ENCODE peak calls at places on chromosomes 1 and 21, in ten cellular contexts. M, C, V, S, L, P, U, D, B and G are unnamed samples.
A peak's percentile ranks its signal among the peaks of the same experiment; 100 is the strongest.

GRCh38 chr1:27394925-27395324 is 2.5 kb downstream of the GPR3 start:
- DNase-seq in B (no peak), P (no peak), L (no peak), M (no peak), U (peak; percentile 54), C (no peak), D (no peak), S (no peak), V (peak; percentile 54), G (no peak)

GRCh38 chr1:156848461-156849150 is 10.3 kb downstream of the INSRR start:
- DNase-seq in S (no peak), U (peak; percentile 45), P (peak; percentile 87), V (no peak), D (peak; percentile 49), M (no peak), C (no peak), B (no peak), L (peak; percentile 58), G (no peak)

GRCh38 chr1:218217040-218217439 is 68.1 kb upstream of the RRP15 start:
- DNase-seq in S (no peak), C (no peak), D (no peak), B (peak; percentile 79), L (no peak), V (no peak), U (no peak), P (no peak), M (no peak), G (no peak)

GRCh38 chr1:181043025-181043880 is 9.5 kb downstream of the MR1 start:
- DNase-seq in M (peak; percentile 73), D (no peak), L (no peak), B (no peak), P (no peak), S (peak; percentile 74), V (peak; percentile 43), C (peak; percentile 52), U (peak; percentile 30), G (no peak)

GRCh38 chr1:28735961-28736449 is 735 bp upstream of the YTHDF2 start:
- DNase-seq in S (no peak), B (no peak), D (peak; percentile 23), L (peak; percentile 23), C (no peak), P (no peak), M (no peak), U (no peak), V (no peak), G (no peak)

GRCh38 chr1:51282605-51283004 is 46.5 kb downstream of the RNF11 start:
- DNase-seq in S (no peak), M (no peak), P (no peak), V (no peak), C (no peak), B (no peak), U (no peak), D (no peak), L (no peak), G (no peak)

GRCh38 chr1:223702735-223703667 is 9.3 kb upstream of the CAPN2 start:
- DNase-seq in M (peak; percentile 88), B (no peak), D (peak; percentile 76), U (peak; percentile 96), C (peak; percentile 98), V (peak; percentile 80), L (no peak), S (no peak), P (no peak), G (no peak)

GRCh38 chr1:50103615-50104081 is 5.1 kb upstream of the ELAVL4 start:
- DNase-seq in V (no peak), U (no peak), B (no peak), D (no peak), L (no peak), S (no peak), P (no peak), M (no peak), C (no peak), G (no peak)

GRCh38 chr1:14095001-14095400 is 395.0 kb downstream of the PRDM2 start:
- DNase-seq in B (peak; percentile 71), V (no peak), S (no peak), D (peak; percentile 6), U (peak; percentile 35), L (peak; percentile 64), M (no peak), P (peak; percentile 28), C (peak; percentile 63), G (peak; percentile 28)

GRCh38 chr21:21101911-21102310 is 103.7 kb downstream of the NCAM2 start:
- DNase-seq in U (no peak), L (peak; percentile 57), C (peak; percentile 48), V (peak; percentile 85), S (peak; percentile 3), B (no peak), M (no peak), D (peak; percentile 77), P (peak; percentile 46), G (peak; percentile 27)

GRCh38 chr1:162270016-162270415 is 106.6 kb downstream of the SPATA46 start:
- DNase-seq in C (no peak), L (no peak), U (no peak), D (no peak), M (no peak), B (no peak), S (no peak), P (no peak), V (no peak), G (no peak)

GRCh38 chr1:153563991-153564390 is 1.7 kb downstream of the S100A2 start:
- DNase-seq in D (no peak), U (no peak), L (no peak), M (no peak), V (no peak), S (no peak), P (peak; percentile 27), C (no peak), B (no peak), G (no peak)

GRCh38 chr1:63612564-63612963 is 19.4 kb downstream of the PGM1 start:
- DNase-seq in D (no peak), L (no peak), S (no peak), M (peak; percentile 81), C (no peak), U (peak; percentile 54), V (no peak), B (no peak), P (no peak), G (no peak)

GRCh38 chr1:155479205-155479604 is 83.4 kb downstream of the ASH1L start:
- DNase-seq in M (no peak), B (no peak), V (peak; percentile 72), C (peak; percentile 24), L (no peak), D (peak; percentile 79), U (peak; percentile 72), S (no peak), P (no peak), G (no peak)

GRCh38 chr1:41588334-41588875 is 103.9 kb upstream of the EDN2 start:
- DNase-seq in P (no peak), L (no peak), S (no peak), B (no peak), D (no peak), C (no peak), V (no peak), M (no peak), U (no peak), G (no peak)
- H4K20me1 ChIP-seq in P (no peaks in the 10 kb centered on the region), L (no peaks in the 10 kb centered on the region), S (no peaks in the 10 kb centered on the region), B (no peaks in the 10 kb centered on the region), D (no peaks in the 10 kb centered on the region), C (no peaks in the 10 kb centered on the region), V (no peaks in the 10 kb centered on the region), M (no peaks in the 10 kb centered on the region), U (no peaks in the 10 kb centered on the region), G (peaks cover 96% of the 10 kb centered on the region)

DNA sequence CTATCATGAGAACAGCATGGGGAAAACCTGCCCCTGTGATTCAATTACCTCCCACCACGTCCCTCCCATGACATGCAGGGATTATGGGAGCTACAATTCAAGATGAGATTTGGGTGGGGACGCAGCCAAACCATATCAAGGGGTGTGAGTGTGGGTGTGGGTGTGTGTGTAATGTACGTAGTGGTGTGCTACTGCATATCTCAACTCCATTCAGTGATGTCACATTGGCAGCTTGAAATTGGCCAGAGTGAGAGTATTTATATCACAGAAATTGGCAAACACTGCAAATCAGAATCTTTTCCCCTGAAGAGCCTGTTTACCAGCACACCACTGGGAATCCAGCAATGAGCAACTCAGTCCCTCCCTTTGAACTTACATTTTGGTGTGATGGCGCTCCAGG is 5.5 kb downstream of the ARHGEF10L start:
- DNase-seq in S (no peak), L (no peak), C (no peak), D (peak; percentile 34), P (no peak), M (no peak), V (peak; percentile 37), U (no peak), B (no peak), G (no peak)
- H3K4me2 ChIP-seq in S (no peak overlapping the region), L (no peak overlapping the region), C (peak overlapping the region; percentile 36), D (peak overlapping the region; percentile 92), P (no peak overlapping the region), M (peak overlapping the region; percentile 59), V (peak overlapping the region; percentile 47), U (peak overlapping the region; percentile 60), B (no peak overlapping the region), G (no peak overlapping the region)

GRCh38 chr1:19130476-19130875 is 79.6 kb downstream of the UBR4 start:
- DNase-seq in D (no peak), M (no peak), S (peak; percentile 65), L (no peak), V (no peak), B (no peak), U (no peak), P (no peak), C (no peak), G (no peak)
- H3K27ac ChIP-seq in D (no peak overlapping the region), M (no peak overlapping the region), S (no peak overlapping the region), L (no peak overlapping the region), V (no peak overlapping the region), B (no peak overlapping the region), U (no peak overlapping the region), P (no peak overlapping the region), C (no peak overlapping the region), G (no peak overlapping the region)

GRCh38 chr1:201828820-201829774 is at the start of gene IPO9:
- DNase-seq in S (peak; percentile 86), M (peak; percentile 79), C (peak; percentile 90), D (peak; percentile 86), U (peak; percentile 95), B (peak; percentile 94), P (peak; percentile 92), L (peak; percentile 97), V (peak; percentile 91), G (peak; percentile 94)

GRCh38 chr1:201834621-201835020 is 5.7 kb downstream of the IPO9 start:
- DNase-seq in S (no peak), D (no peak), L (no peak), B (no peak), C (no peak), U (no peak), V (no peak), P (no peak), M (no peak), G (no peak)

GRCh38 chr1:201828451-201828819 is 522 bp upstream of the IPO9 start:
- DNase-seq in S (no peak), L (no peak), B (no peak), C (no peak), P (no peak), V (peak; percentile 35), U (peak; percentile 58), M (no peak), D (peak; percentile 43), G (no peak)

GRCh38 chr1:201827321-201828281 is 1.4 kb upstream of the IPO9 start:
- DNase-seq in P (no peak), M (no peak), U (peak; percentile 50), L (no peak), B (no peak), V (no peak), D (no peak), C (no peak), S (no peak), G (no peak)

DNA sequence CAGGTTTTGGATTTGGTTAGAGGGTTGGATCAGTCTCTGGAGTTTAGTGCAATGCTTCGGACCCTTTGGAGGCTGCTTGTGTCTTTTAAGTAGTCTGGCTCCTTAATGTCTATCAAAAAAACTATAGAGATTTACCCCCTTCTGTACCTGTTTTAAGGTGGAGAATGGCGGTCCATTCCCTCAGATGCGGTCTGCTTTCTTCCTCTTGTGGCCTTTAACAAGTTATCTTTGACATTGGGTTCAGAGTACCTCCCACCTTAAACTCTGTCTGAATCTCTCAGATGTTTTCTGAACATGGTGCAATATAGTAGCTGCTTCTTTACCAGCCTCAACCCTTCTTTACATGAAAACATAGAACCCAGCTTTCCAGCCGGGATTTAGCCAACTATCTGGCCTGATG is 2.4 kb downstream of the IPO9 start:
- DNase-seq in P (no peak), V (no peak), B (no peak), D (no peak), L (no peak), U (no peak), M (no peak), S (no peak), C (no peak), G (no peak)
- H4K20me1 ChIP-seq in P (no peaks in the 10 kb centered on the region), V (peaks cover 38% of the 10 kb centered on the region), B (peaks cover 41% of the 10 kb centered on the region), D (no peaks in the 10 kb centered on the region), L (peaks cover 68% of the 10 kb centered on the region), U (no peaks in the 10 kb centered on the region), M (peaks cover 52% of the 10 kb centered on the region), S (no peaks in the 10 kb centered on the region), C (peaks cover 19% of the 10 kb centered on the region), G (peaks cover 54% of the 10 kb centered on the region)